ENCODE peak calls at places on chromosomes 2 and 18, in six cellular contexts. S is heart left ventricle, F is HFF-Myc, P is neural progenitor cell, K is uterus, L is BE2C. B is an unnamed sample.
A peak's percentile ranks its signal among the peaks of the same experiment; 100 is the strongest.

GRCh38 chr2:68031546-68032160 is 31.2 kb downstream of the C1D start:
- DNase-seq in S (no peak), F (peak; percentile 60), P (peak; percentile 65), K (no peak), L (no peak), B (no peak)

GRCh38 chr2:43592443-43592842 is 3.4 kb downstream of the THADA start:
- DNase-seq in S (no peak), F (no peak), P (no peak), K (no peak), L (no peak), B (no peak)

GRCh38 chr2:19993731-19994130 is 3.8 kb upstream of the WDR35 start:
- DNase-seq in S (no peak), F (no peak), P (no peak), K (no peak), L (no peak), B (no peak)

GRCh38 chr2:26086155-26086634 is 52.3 kb downstream of the RAB10 start:
- DNase-seq in S (no peak), F (peak; percentile 33), P (no peak), K (no peak), L (no peak), B (peak; percentile 12)

GRCh38 chr2:126635281-126635680 is 20.7 kb upstream of the GYPC start:
- DNase-seq in S (peak; percentile 47), F (no peak), P (no peak), K (peak; percentile 23), L (no peak), B (no peak)

GRCh38 chr2:67311536-67311935 is 85.6 kb upstream of the ETAA1 start:
- DNase-seq in S (no peak), F (peak; percentile 72), P (no peak), K (no peak), L (peak; percentile 28), B (peak; percentile 37)

GRCh38 chr18:11553098-11553940 is 56.1 kb upstream of the SLC35G4 start:
- DNase-seq in S (no peak), F (peak; percentile 38), P (peak; percentile 65), K (no peak), L (peak; percentile 16), B (peak; percentile 4)

GRCh38 chr2:17573085-17573805 is 32.7 kb downstream of the VSNL1 start:
- DNase-seq in S (no peak), F (no peak), P (no peak), K (no peak), L (no peak), B (no peak)

GRCh38 chr18:48952287-48953095 is 1.7 kb upstream of the SMAD7 start:
- DNase-seq in S (peak; percentile 90), F (no peak), P (peak; percentile 94), K (peak; percentile 85), L (peak; percentile 62), B (no peak)

GRCh38 chr2:173353556-173353955 is 1.1 kb upstream of the CDCA7 start:
- DNase-seq in S (no peak), F (no peak), P (peak; percentile 12), K (no peak), L (no peak), B (no peak)

GRCh38 chr2:68426885-68427579 is 40.1 kb downstream of the FBXO48 start:
- DNase-seq in S (no peak), F (no peak), P (no peak), K (no peak), L (no peak), B (no peak)

GRCh38 chr2:208156439-208156838 is 7.0 kb downstream of the CRYGA start:
- DNase-seq in S (no peak), F (no peak), P (no peak), K (no peak), L (no peak), B (no peak)

DNA sequence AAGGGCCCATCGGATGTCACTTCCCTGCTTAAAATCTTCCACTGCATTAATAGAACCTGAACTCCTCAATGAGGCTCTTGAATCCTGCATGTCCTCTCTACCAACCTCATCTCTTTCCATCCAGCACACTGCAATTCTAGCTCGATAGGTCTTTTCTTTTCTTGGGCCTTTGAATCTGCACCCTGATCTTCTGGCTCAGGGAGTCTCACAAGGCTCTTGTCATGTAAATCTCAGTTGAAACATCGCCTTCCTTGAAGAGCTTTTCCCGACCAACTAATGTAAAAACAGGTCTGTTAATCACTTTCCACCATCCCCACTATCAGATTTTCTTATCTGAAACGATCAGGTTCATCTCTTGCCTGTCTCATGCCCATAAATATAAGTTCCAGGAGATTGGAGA is 120.5 kb downstream of the MYO5B start:
- DNase-seq in S (no peak), F (no peak), P (no peak), K (no peak), L (no peak), B (no peak)
- TF ChIP-seq CTCF in S (no peak), F (no peak), P (no peak), K (no peak), L (no peak), B (no peak)

GRCh38 chr2:162002623-162003200 is 71.3 kb downstream of the DPP4 start:
- DNase-seq in S (no peak), F (no peak), P (peak; percentile 62), K (no peak), L (no peak), B (no peak)
- H3K4me3 ChIP-seq in S (no peak overlapping the region), F (no peak overlapping the region), P (peak overlapping the region; percentile 14), K (no peak overlapping the region), L (no peak overlapping the region), B (no peak overlapping the region)

GRCh38 chr2:8543065-8543411 is 138.8 kb upstream of the ID2 start:
- DNase-seq in S (no peak), F (no peak), P (no peak), K (peak; percentile 11), L (no peak), B (no peak)
- TF ChIP-seq CTCF in S (no peak), F (no peak), P (no peak), K (no peak), L (no peak), B (no peak)

GRCh38 chr2:165793161-165793778 is 777 bp downstream of the GALNT3 start:
- DNase-seq in S (no peak), F (no peak), P (peak; percentile 51), K (no peak), L (no peak), B (no peak)

GRCh38 chr2:165796129-165796528 is 2.1 kb upstream of the GALNT3 start:
- DNase-seq in S (no peak), F (no peak), P (no peak), K (no peak), L (no peak), B (no peak)

GRCh38 chr2:165795011-165795410 is 964 bp upstream of the GALNT3 start:
- DNase-seq in S (no peak), F (no peak), P (no peak), K (no peak), L (no peak), B (no peak)

GRCh38 chr2:165793779-165794519 is at the start of gene GALNT3:
- DNase-seq in S (peak; percentile 24), F (no peak), P (peak; percentile 68), K (no peak), L (no peak), B (no peak)

GRCh38 chr2:165794520-165794882 is 454 bp upstream of the GALNT3 start:
- DNase-seq in S (peak; percentile 25), F (no peak), P (peak; percentile 42), K (no peak), L (no peak), B (no peak)
- H3K4me3 ChIP-seq in S (peak overlapping the region; percentile 38), F (peak overlapping the region; percentile 49), P (peak overlapping the region; percentile 57), K (peak overlapping the region; percentile 4), L (no peak overlapping the region), B (peak overlapping the region; percentile 77)

GRCh38 chr2:71933467-71934319 is 214.0 kb downstream of the CYP26B1 start:
- DNase-seq in S (no peak), F (no peak), P (no peak), K (no peak), L (no peak), B (no peak)
- TF ChIP-seq CTCF in S (no peak), F (peak; percentile 29), P (peak; percentile 14), K (no peak), L (no peak), B (no peak)

GRCh38 chr2:100822587-100823248 is 2.8 kb downstream of the NPAS2 start:
- DNase-seq in S (peak; percentile 38), F (no peak), P (no peak), K (peak; percentile 58), L (no peak), B (no peak)

GRCh38 chr2:100820346-100821254 is 661 bp downstream of the NPAS2 start:
- DNase-seq in S (peak; percentile 27), F (no peak), P (peak; percentile 39), K (no peak), L (no peak), B (no peak)

GRCh38 chr2:100821255-100821912 is 1.4 kb downstream of the NPAS2 start:
- DNase-seq in S (no peak), F (no peak), P (peak; percentile 29), K (no peak), L (no peak), B (no peak)

GRCh38 chr2:100823665-100824438 is 3.9 kb downstream of the NPAS2 start:
- DNase-seq in S (peak; percentile 28), F (no peak), P (no peak), K (no peak), L (no peak), B (no peak)

DNA sequence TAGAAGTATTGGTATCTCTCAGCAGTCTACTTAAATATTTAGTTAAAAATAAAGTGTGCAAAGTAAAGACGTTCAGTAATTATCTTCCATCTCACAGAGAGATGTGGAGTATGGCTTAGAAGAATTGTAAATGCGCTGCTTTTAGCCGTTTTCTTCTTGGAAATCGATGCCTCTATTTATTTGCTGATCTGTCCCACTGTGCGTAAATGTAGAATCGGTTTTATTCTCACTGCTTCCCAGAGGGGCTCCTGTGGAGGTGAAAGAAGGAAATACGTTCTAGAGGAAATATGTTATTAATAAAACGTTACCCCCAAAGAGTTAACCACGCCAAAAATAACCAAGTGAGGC is 1.9 kb downstream of the NPAS2 start:
- DNase-seq in S (no peak), F (no peak), P (no peak), K (no peak), L (no peak), B (no peak)
- H3K4me3 ChIP-seq in S (peak overlapping the region; percentile 18), F (peak overlapping the region; percentile 71), P (no peak overlapping the region), K (no peak overlapping the region), L (no peak overlapping the region), B (no peak overlapping the region)

GRCh38 chr2:671787-672605 is 5.2 kb downstream of the TMEM18 start:
- DNase-seq in S (no peak), F (no peak), P (no peak), K (no peak), L (no peak), B (no peak)

GRCh38 chr2:669323-669722 is 7.9 kb downstream of the TMEM18 start:
- DNase-seq in S (no peak), F (no peak), P (no peak), K (no peak), L (no peak), B (no peak)

GRCh38 chr2:670637-671036 is 6.6 kb downstream of the TMEM18 start:
- DNase-seq in S (no peak), F (no peak), P (no peak), K (no peak), L (no peak), B (no peak)

GRCh38 chr2:672606-672905 is 4.7 kb downstream of the TMEM18 start:
- DNase-seq in S (no peak), F (no peak), P (no peak), K (no peak), L (no peak), B (no peak)

GRCh38 chr2:671072-671471 is 6.1 kb downstream of the TMEM18 start:
- DNase-seq in S (no peak), F (no peak), P (no peak), K (no peak), L (no peak), B (no peak)
- TF ChIP-seq CTCF in S (no peak), F (no peak), P (no peak), K (no peak), L (no peak), B (no peak)